ENCODE peak calls at places on chromosomes 16 and 17, in nine cellular contexts. Y is tibial nerve; D is psoas muscle; Q is left ventricle myocardium inferior; F is transverse colon; E is SK-N-SH; C is CD8-positive, alpha-beta T cell; T is fibroblast of lung; W is dorsolateral prefrontal cortex. M is an unnamed sample.

GRCh38 chr16:9436175-9436574 is 344.7 kb downstream of the HAPSTR1 start:
- DNase-seq in F (no peak), E (no peak), Q (no peak), D (no peak), Y (no peak), C (no peak), T (no peak), W (no peak), M (no peak)

GRCh38 chr17:65790241-65790640 is 228.8 kb upstream of the AXIN2 start:
- DNase-seq in W (no peak), C (no peak), Y (no peak), F (no peak), D (no peak), T (no peak), E (no peak), Q (no peak), M (no peak)

GRCh38 chr17:44335515-44336356 is 9.4 kb upstream of the GRN start:
- DNase-seq in Q (no peak), E (no peak), W (no peak), T (no peak), F (no peak), D (no peak), Y (no peak), C (no peak), M (no peak)

GRCh38 chr16:57519796-57520360 is 16.5 kb downstream of the CCDC102A start:
- DNase-seq in Q (peak; percentile 78), C (peak; percentile 86), Y (peak; percentile 80), W (peak; percentile 88), T (peak; percentile 36), D (peak; percentile 80), F (peak; percentile 83), E (peak; percentile 94), M (no peak)

GRCh38 chr16:75248142-75248535 is 3.3 kb downstream of the BCAR1 start:
- DNase-seq in E (no peak), T (no peak), C (no peak), D (peak; percentile 13), Y (no peak), Q (peak; percentile 49), F (peak; percentile 52), W (peak; percentile 71), M (no peak)

GRCh38 chr16:19573997-19574396 is 18.5 kb downstream of the VPS35L start:
- DNase-seq in T (no peak), W (no peak), Y (no peak), Q (no peak), D (no peak), C (no peak), E (no peak), F (no peak), M (no peak)

GRCh38 chr16:14611660-14612059 is 18.4 kb downstream of the PARN start:
- DNase-seq in T (no peak), W (no peak), E (no peak), F (no peak), Y (no peak), C (no peak), Q (no peak), D (no peak), M (no peak)

GRCh38 chr16:11497329-11497805 is 89.4 kb downstream of the LITAF start:
- DNase-seq in W (peak; percentile 91), E (peak; percentile 93), T (peak; percentile 62), D (peak; percentile 92), Q (peak; percentile 89), F (peak; percentile 81), C (no peak), Y (peak; percentile 72), M (no peak)

GRCh38 chr17:68908045-68908444 is 47.1 kb downstream of the ABCA8 start:
- DNase-seq in W (no peak), D (no peak), Y (no peak), T (no peak), F (no peak), C (no peak), Q (no peak), E (no peak), M (no peak)

GRCh38 chr16:24088011-24088410 is 168.1 kb upstream of the CACNG3 start:
- DNase-seq in E (no peak), D (no peak), F (no peak), C (no peak), W (no peak), Y (no peak), T (no peak), Q (no peak), M (no peak)

GRCh38 chr16:87484487-87485331 is 8.1 kb downstream of the ZCCHC14 start:
- DNase-seq in E (no peak), D (no peak), T (no peak), Q (no peak), Y (no peak), W (no peak), C (no peak), F (no peak), M (no peak)

GRCh38 chr17:7557825-7558543 is 566 bp upstream of the TNFSF13 start:
- DNase-seq in T (peak; percentile 72), Q (peak; percentile 87), E (peak; percentile 82), C (no peak), F (peak; percentile 94), W (peak; percentile 72), Y (peak; percentile 73), D (peak; percentile 82), M (no peak)

GRCh38 chr17:151004-151403 is 13.6 kb downstream of the SCGB1C2 start:
- DNase-seq in Y (no peak), E (no peak), F (no peak), C (no peak), Q (no peak), T (no peak), W (no peak), D (no peak), M (no peak)

GRCh38 chr17:78127888-78128615 is 503 bp downstream of the TMC6 start:
- DNase-seq in Q (no peak), W (no peak), E (peak; percentile 84), T (no peak), C (peak; percentile 26), D (no peak), Y (no peak), F (peak; percentile 51), M (no peak)

GRCh38 chr16:9404811-9405210 is 313.4 kb downstream of the HAPSTR1 start:
- DNase-seq in Y (no peak), Q (no peak), C (no peak), F (no peak), E (no peak), D (no peak), T (no peak), W (no peak), M (no peak)

GRCh38 chr16:57386381-57386951 is 14.2 kb downstream of the CX3CL1 start:
- DNase-seq in T (no peak), C (no peak), D (no peak), Y (no peak), Q (no peak), W (no peak), E (no peak), F (no peak), M (no peak)

GRCh38 chr17:42121066-42121769 is at the start of gene KAT2A:
- DNase-seq in C (peak; percentile 78), W (peak; percentile 91), E (peak; percentile 97), F (peak; percentile 88), T (peak; percentile 69), D (peak; percentile 88), Q (peak; percentile 86), Y (peak; percentile 65), M (no peak)

GRCh38 chr17:77489898-77490265 is 349.1 kb downstream of the SEC14L1 start:
- DNase-seq in E (no peak), D (peak; percentile 86), T (no peak), Y (peak; percentile 73), F (peak; percentile 62), C (no peak), W (peak; percentile 89), Q (peak; percentile 92), M (no peak)

GRCh38 chr17:30236807-30237206 is 1.3 kb upstream of the SLC6A4 start:
- DNase-seq in E (peak; percentile 87), Y (peak; percentile 15), C (no peak), W (peak; percentile 41), Q (peak; percentile 49), T (peak; percentile 27), D (peak; percentile 53), F (peak; percentile 66), M (no peak)
- H3K27me3 ChIP-seq in E (peaks cover 24% of the 10 kb centered on the region), Y (peaks cover 56% of the 10 kb centered on the region), C (peaks cover 8% of the 10 kb centered on the region), W (peaks cover 29% of the 10 kb centered on the region), Q (peaks cover 87% of the 10 kb centered on the region), T (peaks cover 48% of the 10 kb centered on the region), D (peaks cover 60% of the 10 kb centered on the region), F (peaks cover 78% of the 10 kb centered on the region), M (no peaks in the 10 kb centered on the region)

GRCh38 chr17:50130778-50131317 is 888 bp upstream of the SAMD14 start:
- DNase-seq in F (no peak), W (no peak), D (no peak), E (peak; percentile 67), Y (no peak), T (no peak), Q (no peak), C (no peak), M (no peak)

GRCh38 chr17:50129303-50129945 is 536 bp downstream of the SAMD14 start:
- DNase-seq in Q (no peak), F (no peak), W (no peak), E (peak; percentile 94), C (peak; percentile 48), Y (no peak), T (peak; percentile 58), D (no peak), M (no peak)

GRCh38 chr17:50128441-50129302 is 1.3 kb downstream of the SAMD14 start:
- DNase-seq in C (no peak), F (no peak), Y (no peak), T (no peak), E (no peak), W (no peak), Q (no peak), D (no peak), M (no peak)

GRCh38 chr17:50132104-50132794 is 2.3 kb upstream of the SAMD14 start:
- DNase-seq in E (no peak), Q (no peak), Y (no peak), T (no peak), D (no peak), W (no peak), C (no peak), F (no peak), M (no peak)

GRCh38 chr17:50129946-50130777 is at the start of gene SAMD14:
- DNase-seq in Y (no peak), W (no peak), E (peak; percentile 96), C (peak; percentile 46), Q (no peak), T (peak; percentile 32), D (no peak), F (no peak), M (no peak)
- H3K27me3 ChIP-seq in Y (peaks cover 41% of the 10 kb centered on the region), W (no peaks in the 10 kb centered on the region), E (no peaks in the 10 kb centered on the region), C (peaks cover 6% of the 10 kb centered on the region), Q (peaks cover 11% of the 10 kb centered on the region), T (no peaks in the 10 kb centered on the region), D (no peaks in the 10 kb centered on the region), F (peaks cover 32% of the 10 kb centered on the region), M (peaks cover 6% of the 10 kb centered on the region)

DNA sequence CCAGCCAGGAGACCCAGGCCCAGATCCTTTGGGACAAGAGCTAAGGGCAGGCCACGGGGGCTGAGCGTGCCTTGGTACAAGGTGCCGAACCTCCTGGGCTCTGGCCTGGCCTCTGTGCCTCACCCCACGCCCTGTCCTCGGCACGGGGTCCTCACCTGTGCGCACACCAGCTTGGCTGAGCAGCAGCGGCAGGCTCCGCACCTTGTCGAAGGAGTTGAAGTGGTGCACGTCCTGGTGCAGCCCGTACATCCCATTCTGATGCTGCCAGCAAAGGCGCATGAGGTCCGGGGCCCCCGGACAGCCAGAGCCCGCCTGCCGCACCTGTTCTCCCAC is 5.3 kb downstream of the SGSH start:
- DNase-seq in T (no peak), Q (no peak), E (no peak), W (no peak), C (no peak), D (no peak), F (no peak), Y (no peak), M (no peak)
- H3K27me3 ChIP-seq in T (no peaks in the 10 kb centered on the region), Q (no peaks in the 10 kb centered on the region), E (no peaks in the 10 kb centered on the region), W (no peaks in the 10 kb centered on the region), C (no peaks in the 10 kb centered on the region), D (no peaks in the 10 kb centered on the region), F (no peaks in the 10 kb centered on the region), Y (no peaks in the 10 kb centered on the region), M (no peaks in the 10 kb centered on the region)

GRCh38 chr17:73933164-73933766 is 270.2 kb upstream of the RPL38 start:
- DNase-seq in T (no peak), C (no peak), F (no peak), Y (no peak), Q (no peak), E (no peak), D (no peak), W (no peak), M (no peak)
- H3K27me3 ChIP-seq in T (no peaks in the 10 kb centered on the region), C (no peaks in the 10 kb centered on the region), F (peaks cover 8% of the 10 kb centered on the region), Y (no peaks in the 10 kb centered on the region), Q (peaks cover 55% of the 10 kb centered on the region), E (no peaks in the 10 kb centered on the region), D (peaks cover 5% of the 10 kb centered on the region), W (no peaks in the 10 kb centered on the region), M (no peaks in the 10 kb centered on the region)